ENCODE peak calls at places on chromosomes 3 and 15, in five cellular contexts. One of them, this sample, is unnamed.

GRCh38 chr15:50298340-50298739 is 32.8 kb upstream of the HDC start:
- DNase-seq in GM12891: no peak
- DNase-seq in H1: no peak
- DNase-seq in SK-N-SH: no peak
- DNase-seq in GM12878: no peak
- DNase-seq in this sample: no peak

GRCh38 chr15:47471020-47471419 is 246.3 kb upstream of the SEMA6D start:
- DNase-seq in GM12891: no peak
- DNase-seq in H1: no peak
- DNase-seq in SK-N-SH: no peak
- DNase-seq in GM12878: no peak
- DNase-seq in this sample: no peak

GRCh38 chr3:127779747-127780146 is 42.6 kb downstream of the MGLL start:
- DNase-seq in GM12891: no peak
- DNase-seq in H1: no peak
- DNase-seq in SK-N-SH: no peak
- DNase-seq in GM12878: no peak
- DNase-seq in this sample: peak; percentile 49

GRCh38 chr15:63672369-63672768 is 75.2 kb downstream of the FBXL22 start:
- DNase-seq in GM12891: no peak
- DNase-seq in H1: no peak
- DNase-seq in SK-N-SH: no peak
- DNase-seq in GM12878: no peak
- DNase-seq in this sample: no peak

GRCh38 chr3:186909078-186909853 is 21.1 kb upstream of the ST6GAL1 start:
- DNase-seq in GM12891: no peak
- DNase-seq in H1: no peak
- DNase-seq in SK-N-SH: no peak
- DNase-seq in GM12878: no peak
- DNase-seq in this sample: no peak

GRCh38 chr15:84736375-84736774 is 12.0 kb upstream of the ZNF592 start:
- DNase-seq in GM12891: no peak
- DNase-seq in H1: no peak
- DNase-seq in SK-N-SH: no peak
- DNase-seq in GM12878: peak; percentile 96
- DNase-seq in this sample: peak; percentile 44

GRCh38 chr15:80309769-80310384 is 57.9 kb upstream of the CTXND1 start:
- DNase-seq in GM12891: no peak
- DNase-seq in H1: no peak
- DNase-seq in SK-N-SH: peak; percentile 43
- DNase-seq in GM12878: no peak
- DNase-seq in this sample: no peak

GRCh38 chr15:71447328-71448250 is 332.3 kb downstream of the THSD4 start:
- DNase-seq in GM12891: no peak
- DNase-seq in H1: no peak
- DNase-seq in SK-N-SH: no peak
- DNase-seq in GM12878: no peak
- DNase-seq in this sample: no peak

GRCh38 chr3:45993421-45994027 is 2.1 kb downstream of the FYCO1 start:
- DNase-seq in GM12891: no peak
- DNase-seq in H1: no peak
- DNase-seq in SK-N-SH: no peak
- DNase-seq in GM12878: no peak
- DNase-seq in this sample: no peak

GRCh38 chr3:64559658-64560057 is 128.1 kb downstream of the ADAMTS9 start:
- DNase-seq in GM12891: no peak
- DNase-seq in H1: no peak
- DNase-seq in SK-N-SH: no peak
- DNase-seq in GM12878: no peak
- DNase-seq in this sample: no peak

GRCh38 chr3:9820543-9820942 is 10.5 kb downstream of the TTLL3 start:
- DNase-seq in GM12891: no peak
- DNase-seq in H1: no peak
- DNase-seq in SK-N-SH: no peak
- DNase-seq in GM12878: no peak
- DNase-seq in this sample: no peak
- TF ChIP-seq POLR2AphosphoS5 in GM12891: no peak
- TF ChIP-seq POLR2AphosphoS5 in H1: no peak
- TF ChIP-seq POLR2AphosphoS5 in SK-N-SH: no peak
- TF ChIP-seq POLR2AphosphoS5 in GM12878: no peak
- TF ChIP-seq POLR2AphosphoS5 in this sample: no peak

DNA sequence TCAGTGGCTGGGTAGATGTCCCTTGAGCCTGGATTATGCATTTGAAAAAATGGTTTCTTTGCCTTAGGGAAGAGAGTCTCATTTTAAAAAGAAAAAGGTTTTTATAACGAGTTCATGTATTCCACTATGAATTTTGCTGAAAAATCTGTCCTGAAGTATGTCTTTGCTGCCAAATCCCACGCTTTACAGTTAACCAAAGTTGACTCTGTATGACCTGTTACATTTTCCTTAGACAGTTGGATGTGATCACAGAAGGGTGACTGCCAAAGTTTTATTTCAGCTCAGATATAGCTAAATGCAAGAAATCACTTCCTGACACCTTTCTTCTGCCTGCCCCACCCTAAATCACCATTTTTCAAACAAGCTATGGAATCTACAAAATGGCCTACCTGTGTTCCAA is 73.5 kb downstream of the FILIP1L start:
- DNase-seq in GM12891: no peak
- DNase-seq in H1: no peak
- DNase-seq in SK-N-SH: no peak
- DNase-seq in GM12878: no peak
- DNase-seq in this sample: no peak
- TF ChIP-seq TAF1 in GM12891: no peak
- TF ChIP-seq TAF1 in H1: no peak
- TF ChIP-seq TAF1 in SK-N-SH: no peak
- TF ChIP-seq TAF1 in GM12878: no peak
- TF ChIP-seq TAF1 in this sample: no peak

DNA sequence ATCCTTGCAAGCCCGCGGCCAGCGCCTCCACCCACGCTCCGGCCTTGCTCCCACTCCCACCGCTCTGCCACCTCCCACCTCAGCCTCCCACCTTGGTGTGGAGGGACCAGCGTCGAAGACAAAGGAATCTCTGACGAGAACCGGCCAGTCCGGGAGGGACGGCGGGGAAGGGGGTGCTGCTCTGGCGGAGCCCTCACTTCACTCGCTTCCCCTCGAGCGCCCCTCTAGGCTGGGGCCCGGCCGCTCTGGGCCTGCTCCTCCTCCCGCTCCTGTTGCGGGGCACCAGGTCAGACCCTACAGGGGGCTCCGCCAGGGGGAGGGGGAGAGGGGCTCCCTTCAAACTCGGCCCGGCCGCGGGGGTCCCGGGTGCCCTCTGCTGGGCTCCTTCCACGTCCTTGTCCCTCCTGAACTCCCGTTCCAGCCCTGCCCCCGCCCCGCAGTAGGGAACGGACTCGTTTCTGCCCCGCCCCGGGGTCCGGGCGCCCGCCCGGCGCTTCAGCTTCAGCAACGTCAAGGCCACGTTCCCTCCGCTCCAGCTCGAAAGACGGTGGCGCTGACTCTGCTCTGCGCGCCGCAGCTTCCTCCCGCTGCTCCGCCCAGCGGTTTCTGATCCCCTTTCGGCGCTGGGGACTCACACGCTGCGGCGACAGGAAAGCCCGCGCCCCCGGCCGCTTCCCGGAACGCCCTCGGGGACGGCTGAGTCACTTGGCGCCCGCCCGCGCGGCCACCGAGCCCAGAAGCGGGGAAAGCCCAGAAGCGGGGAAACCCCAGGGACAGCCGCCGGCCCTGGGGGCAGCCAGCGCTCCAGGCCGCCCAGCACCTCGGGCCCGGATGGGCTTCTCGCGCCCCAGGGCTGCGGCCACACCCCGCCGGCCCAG is 28.6 kb downstream of the ARHGAP31 start:
- DNase-seq in GM12891: peak; percentile 78
- DNase-seq in H1: peak; percentile 87
- DNase-seq in SK-N-SH: peak; percentile 89
- DNase-seq in GM12878: peak; percentile 73
- DNase-seq in this sample: peak; percentile 75
- TF ChIP-seq POLR2AphosphoS5 in GM12891: peak; percentile 67
- TF ChIP-seq POLR2AphosphoS5 in H1: peak; percentile 48
- TF ChIP-seq POLR2AphosphoS5 in SK-N-SH: peak; percentile 40
- TF ChIP-seq POLR2AphosphoS5 in GM12878: peak; percentile 68
- TF ChIP-seq POLR2AphosphoS5 in this sample: peak; percentile 83

DNA sequence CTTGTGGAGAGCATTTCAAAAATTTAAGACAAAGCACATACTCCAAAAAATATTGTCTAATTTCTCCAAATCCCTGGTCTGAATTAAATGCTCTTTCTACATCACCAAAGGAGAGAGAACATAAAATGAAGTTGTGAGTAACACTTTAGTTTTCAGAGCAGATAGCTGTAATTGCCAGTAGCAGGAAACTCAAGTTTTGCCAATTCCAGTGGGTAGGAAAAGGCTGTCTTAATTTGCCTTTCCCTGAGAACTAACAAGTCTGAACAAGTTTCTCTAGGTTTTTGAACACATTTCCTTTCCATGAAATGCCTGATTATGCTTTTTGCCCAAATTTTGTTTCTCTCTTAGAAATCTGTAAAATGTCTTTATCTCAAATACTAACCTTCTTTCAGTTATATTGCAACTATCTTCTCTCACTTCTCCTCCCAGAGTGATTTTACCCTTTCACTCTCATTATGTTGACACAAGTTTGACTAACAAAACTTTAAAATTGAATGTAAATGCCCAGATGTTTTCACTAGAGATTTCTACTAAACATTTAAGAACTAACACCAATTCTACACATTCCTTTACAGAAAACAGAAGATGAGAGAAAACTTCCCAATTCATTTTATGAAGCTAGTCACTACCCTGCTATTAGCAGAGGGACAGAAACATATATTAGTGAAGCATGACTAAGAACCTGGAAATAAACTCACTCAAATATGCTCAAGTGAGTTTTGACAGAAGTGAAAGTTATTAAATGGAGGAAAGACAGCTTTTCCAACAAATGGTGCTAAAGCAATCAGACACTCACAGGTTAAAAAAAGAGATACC is 38.4 kb downstream of the RFX7 start:
- DNase-seq in GM12891: no peak
- DNase-seq in H1: no peak
- DNase-seq in SK-N-SH: no peak
- DNase-seq in GM12878: no peak
- DNase-seq in this sample: no peak
- TF ChIP-seq TAF1 in GM12891: no peak
- TF ChIP-seq TAF1 in H1: no peak
- TF ChIP-seq TAF1 in SK-N-SH: no peak
- TF ChIP-seq TAF1 in GM12878: no peak
- TF ChIP-seq TAF1 in this sample: no peak